ENCODE peak calls at places on chromosomes 11 and 22, in four cellular contexts. N is adrenal gland, P is A549, S is epithelial cell of esophagus. X is an unnamed sample.

GRCh38 chr11:2550606-2550970 is 105.8 kb downstream of the KCNQ1 start:
- DNase-seq in S (no peak), P (no peak), N (no peak), X (no peak)

GRCh38 chr11:118117790-118118601 is 31.2 kb upstream of the SMIM35 start:
- DNase-seq in N (no peak), S (no peak), P (no peak), X (no peak)

GRCh38 chr22:26023104-26023775 is 146.0 kb upstream of the SEZ6L start:
- DNase-seq in S (no peak), N (no peak), P (no peak), X (no peak)

GRCh38 chr11:116725434-116726221 is 47.2 kb downstream of the BUD13 start:
- DNase-seq in P (no peak), S (no peak), N (peak; percentile 61), X (no peak)

GRCh38 chr22:30336752-30337460 is 10.2 kb upstream of the TBC1D10A start:
- DNase-seq in P (no peak), S (no peak), N (no peak), X (no peak)

GRCh38 chr22:42655693-42656092 is 6.5 kb upstream of the CYB5R3 start:
- DNase-seq in P (no peak), S (no peak), N (no peak), X (no peak)

GRCh38 chr11:100830978-100831732 is 144.1 kb downstream of the ARHGAP42 start:
- DNase-seq in P (peak; percentile 23), S (peak; percentile 69), N (no peak), X (no peak)

GRCh38 chr11:2369320-2369719 is 7.8 kb upstream of the CD81 start:
- DNase-seq in P (no peak), N (no peak), S (no peak), X (no peak)

GRCh38 chr11:119814766-119815165 is 85.8 kb upstream of the NECTIN1 start:
- DNase-seq in P (no peak), N (no peak), S (no peak), X (no peak)

GRCh38 chr11:10573028-10573427 is 4.6 kb upstream of the LYVE1 start:
- DNase-seq in P (no peak), S (no peak), N (no peak), X (no peak)

GRCh38 chr11:61832758-61833157 is 4.7 kb downstream of the FADS2 start:
- DNase-seq in P (no peak), N (peak; percentile 84), S (no peak), X (no peak)

GRCh38 chr11:12693075-12693473 is 18.9 kb downstream of the TEAD1 start:
- DNase-seq in N (no peak), P (peak; percentile 46), S (no peak), X (no peak)

GRCh38 chr22:48154169-48154942 is 1391.9 kb downstream of the TBC1D22A start:
- DNase-seq in P (no peak), S (no peak), N (no peak), X (no peak)

GRCh38 chr11:35930466-35930865 is 13.4 kb upstream of the LDLRAD3 start:
- DNase-seq in S (peak; percentile 47), N (no peak), P (no peak), X (no peak)

GRCh38 chr11:92268546-92268945 is 43.9 kb downstream of the FAT3 start:
- DNase-seq in P (no peak), N (no peak), S (peak; percentile 3), X (no peak)

GRCh38 chr22:18997306-18997924 is 61.3 kb upstream of the PRODH start:
- DNase-seq in P (no peak), N (peak; percentile 46), S (no peak), X (no peak)

GRCh38 chr11:35190804-35191348 is 51.9 kb downstream of the CD44 start:
- DNase-seq in P (no peak), N (no peak), S (no peak), X (no peak)

GRCh38 chr11:3866206-3866605 is 10.7 kb downstream of the STIM1 start:
- DNase-seq in P (no peak), N (peak; percentile 64), S (no peak), X (no peak)

GRCh38 chr22:30774566-30774965 is 79.9 kb downstream of the OSBP2 start:
- DNase-seq in P (no peak), N (no peak), S (no peak), X (no peak)

GRCh38 chr11:78000193-78000592 is 5.7 kb upstream of the INTS4 start:
- DNase-seq in P (peak; percentile 72), N (peak; percentile 86), S (peak; percentile 72), X (peak; percentile 46)

GRCh38 chr11:83521647-83522596 is 235.8 kb upstream of the CCDC90B start:
- DNase-seq in N (no peak), P (peak; percentile 6), S (peak; percentile 25), X (peak; percentile 7)

GRCh38 chr11:131671764-131672163 is 301.3 kb downstream of the NTM start:
- DNase-seq in S (no peak), P (no peak), N (no peak), X (peak; percentile 60)
- TF ChIP-seq CTCF in S (no peak), P (no peak), N (no peak), X (no peak)

GRCh38 chr22:49604732-49605302 is 222.9 kb downstream of the BRD1 start:
- DNase-seq in N (no peak), S (no peak), P (no peak), X (no peak)
- TF ChIP-seq CTCF in N (no peak), S (no peak), P (no peak), X (no peak)

GRCh38 chr22:45092644-45093043 is 71.1 kb upstream of the NUP50 start:
- DNase-seq in P (no peak), N (no peak), S (no peak), X (no peak)

GRCh38 chr22:45091254-45091854 is 72.4 kb upstream of the NUP50 start:
- DNase-seq in N (no peak), S (no peak), P (no peak), X (no peak)

GRCh38 chr22:45087802-45088201 is 75.9 kb upstream of the NUP50 start:
- DNase-seq in S (no peak), P (no peak), N (no peak), X (no peak)

GRCh38 chr22:45094081-45094720 is 69.5 kb upstream of the NUP50 start:
- DNase-seq in N (no peak), S (no peak), P (no peak), X (no peak)

GRCh38 chr22:45090364-45090960 is 73.3 kb upstream of the NUP50 start:
- DNase-seq in S (peak; percentile 52), P (peak; percentile 69), N (no peak), X (no peak)
- TF ChIP-seq CTCF in S (no peak), P (no peak), N (no peak), X (no peak)

DNA sequence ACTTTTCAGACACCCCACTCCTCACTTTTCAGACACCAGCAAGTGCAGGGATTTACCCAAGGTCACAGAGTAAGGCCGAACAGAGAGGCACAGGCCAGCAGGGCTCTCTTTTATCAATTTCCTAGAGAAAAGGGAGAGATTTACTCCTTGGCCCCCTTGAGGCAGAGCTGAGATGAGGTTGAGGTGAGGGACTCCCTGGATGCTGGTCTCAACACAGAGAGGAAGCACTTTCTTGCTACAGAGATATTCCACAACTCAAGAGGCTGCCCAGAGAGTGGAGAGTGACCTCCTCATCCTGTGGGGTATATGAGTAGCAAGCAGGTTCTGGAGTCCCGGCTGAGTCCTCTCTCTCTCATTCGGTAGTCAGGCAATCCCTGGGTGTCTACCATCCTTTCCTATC is 2.0 kb upstream of the ARHGEF17 start:
- DNase-seq in S (no peak), N (no peak), P (peak; percentile 30), X (no peak)
- TF ChIP-seq CTCF in S (no peak), N (no peak), P (no peak), X (no peak)

GRCh38 chr11:38014405-38014804 is 1416.4 kb upstream of the RAG2 start:
- DNase-seq in P (no peak), S (no peak), N (no peak), X (no peak)

DNA sequence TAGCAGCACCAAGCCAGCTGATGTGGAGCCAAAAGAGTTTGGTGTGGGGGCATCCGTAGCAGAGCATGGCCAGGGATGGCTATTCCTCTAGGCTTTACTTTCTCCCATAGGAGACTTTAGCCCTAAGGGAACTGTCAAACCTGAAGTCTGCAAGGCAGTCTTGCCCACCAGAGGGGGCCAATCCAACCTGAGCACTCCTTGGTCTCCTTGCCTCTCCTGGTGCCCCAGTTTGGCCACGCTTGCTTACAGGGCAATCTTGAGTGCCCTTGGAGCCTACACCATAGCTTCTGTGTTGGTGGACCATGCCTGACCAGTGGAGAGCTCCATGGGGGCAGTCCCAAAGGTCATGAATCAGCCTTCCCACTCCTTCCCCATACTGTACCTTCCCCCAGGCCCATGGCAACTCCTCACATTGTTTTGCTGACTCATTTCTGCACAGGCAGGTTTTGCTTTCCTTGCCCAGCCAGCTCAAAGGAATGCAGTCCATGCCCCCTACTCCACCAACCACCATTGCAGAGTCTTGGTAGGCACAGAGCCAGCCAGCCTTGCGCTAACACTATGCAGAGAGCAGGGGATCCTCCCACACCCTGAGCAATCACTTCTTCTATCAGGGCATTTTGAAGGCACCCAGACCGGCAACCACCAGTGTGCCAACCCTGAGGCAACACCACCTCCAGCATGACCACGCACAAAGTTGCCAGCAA is 1421.2 kb upstream of the RAG2 start:
- DNase-seq in N (no peak), P (peak; percentile 1), S (peak; percentile 97), X (peak; percentile 7)
- TF ChIP-seq CTCF in N (no peak), P (no peak), S (peak; percentile 20), X (no peak)

DNA sequence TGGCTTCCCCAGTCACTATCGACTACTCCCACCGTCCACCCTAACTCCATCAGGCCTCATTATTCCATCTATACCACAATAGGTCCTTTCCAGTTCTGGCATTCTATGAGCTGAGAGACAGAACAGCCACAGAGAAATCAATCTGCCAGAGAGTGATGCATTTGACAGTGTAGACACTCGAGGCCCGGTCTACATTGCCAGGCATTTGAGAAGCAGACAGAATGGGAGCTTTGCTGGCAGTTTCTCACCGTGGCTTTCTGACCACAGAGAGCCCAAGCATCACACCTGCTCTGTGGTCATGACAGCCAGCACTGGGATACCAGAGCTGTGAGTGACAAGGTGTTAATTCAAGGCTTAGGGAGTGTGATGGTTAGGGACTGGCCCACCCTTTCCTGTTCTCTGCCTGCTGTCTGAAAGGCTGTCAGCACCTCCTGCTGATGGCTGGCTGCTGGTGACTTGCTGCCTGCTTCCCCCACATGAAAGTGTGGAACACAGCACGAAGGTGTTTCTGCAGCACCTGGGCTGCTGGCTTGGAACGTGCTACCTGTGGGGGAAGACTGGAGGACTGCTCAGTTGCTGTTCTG is 137.8 kb downstream of the KIRREL3 start:
- DNase-seq in S (no peak), N (no peak), P (no peak), X (no peak)
- TF ChIP-seq CTCF in S (no peak), N (no peak), P (no peak), X (no peak)

DNA sequence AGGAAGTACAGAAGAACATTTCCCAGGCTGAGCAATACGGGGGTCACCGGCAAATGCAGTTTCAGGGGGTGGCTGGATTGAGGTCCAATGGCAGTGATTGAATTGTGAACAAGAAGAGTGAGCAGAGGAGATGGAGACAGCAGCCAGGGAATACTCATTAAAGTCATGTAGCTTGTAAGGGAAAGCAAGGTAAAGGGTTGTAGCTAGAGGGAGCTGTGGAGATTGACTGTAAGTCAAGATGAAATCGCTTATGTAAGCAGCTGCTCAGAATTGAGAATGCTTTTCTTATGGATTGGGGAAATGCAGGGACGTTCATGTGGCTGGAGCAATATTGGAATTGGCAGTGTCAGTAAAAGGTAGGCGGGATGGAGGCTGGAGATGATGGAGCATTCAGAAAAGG is 111.4 kb upstream of the TBCEL start:
- DNase-seq in N (no peak), S (peak; percentile 40), P (peak; percentile 51), X (no peak)
- TF ChIP-seq CTCF in N (peak; percentile 23), S (peak; percentile 40), P (peak; percentile 27), X (no peak)

X was measured in endothelial cell.